ENCODE peak calls at places on chromosome X, in ten cellular contexts. One of them, this sample, is unnamed.
A peak's percentile ranks its signal among the peaks of the same experiment; 100 is the strongest.

GRCh38 chrX:10636337-10636736 is 16.0 kb upstream of the MID1 start:
- DNase-seq in HCT116: peak; percentile 59
- DNase-seq in breast epithelium: no peak
- DNase-seq in upper lobe of left lung: peak; percentile 33
- DNase-seq in HepG2: no peak
- DNase-seq in endothelial cell of umbilical vein: peak; percentile 73
- DNase-seq in spleen: no peak
- DNase-seq in SK-N-MC: no peak
- DNase-seq in GM12878: no peak
- DNase-seq in suprapubic skin: no peak
- DNase-seq in this sample: no peak

GRCh38 chrX:119784747-119785446 is 6.5 kb downstream of the RPL39 start:
- DNase-seq in upper lobe of left lung: peak; percentile 34
- DNase-seq in suprapubic skin: no peak
- DNase-seq in GM12878: no peak
- DNase-seq in HCT116: no peak
- DNase-seq in breast epithelium: no peak
- DNase-seq in endothelial cell of umbilical vein: peak; percentile 23
- DNase-seq in HepG2: no peak
- DNase-seq in SK-N-MC: no peak
- DNase-seq in spleen: peak; percentile 77
- DNase-seq in this sample: peak; percentile 72

GRCh38 chrX:137171626-137172025 is 137.8 kb upstream of the GPR101 start:
- DNase-seq in HCT116: no peak
- DNase-seq in spleen: no peak
- DNase-seq in HepG2: no peak
- DNase-seq in endothelial cell of umbilical vein: no peak
- DNase-seq in suprapubic skin: no peak
- DNase-seq in upper lobe of left lung: no peak
- DNase-seq in breast epithelium: no peak
- DNase-seq in SK-N-MC: no peak
- DNase-seq in GM12878: no peak
- DNase-seq in this sample: no peak

GRCh38 chrX:39895228-39896110 is 202.3 kb downstream of the BCOR start:
- DNase-seq in upper lobe of left lung: no peak
- DNase-seq in HepG2: no peak
- DNase-seq in SK-N-MC: no peak
- DNase-seq in endothelial cell of umbilical vein: no peak
- DNase-seq in breast epithelium: peak; percentile 55
- DNase-seq in GM12878: no peak
- DNase-seq in spleen: no peak
- DNase-seq in suprapubic skin: no peak
- DNase-seq in HCT116: no peak
- DNase-seq in this sample: no peak

GRCh38 chrX:32954125-32954524 is 257.2 kb downstream of the DMD start:
- DNase-seq in suprapubic skin: no peak
- DNase-seq in upper lobe of left lung: no peak
- DNase-seq in breast epithelium: no peak
- DNase-seq in HCT116: no peak
- DNase-seq in GM12878: no peak
- DNase-seq in HepG2: no peak
- DNase-seq in endothelial cell of umbilical vein: no peak
- DNase-seq in SK-N-MC: no peak
- DNase-seq in spleen: no peak
- DNase-seq in this sample: no peak

GRCh38 chrX:97238632-97239031 is 354.9 kb downstream of the RPA4 start:
- DNase-seq in HepG2: no peak
- DNase-seq in spleen: no peak
- DNase-seq in HCT116: peak; percentile 8
- DNase-seq in suprapubic skin: no peak
- DNase-seq in breast epithelium: no peak
- DNase-seq in endothelial cell of umbilical vein: peak; percentile 82
- DNase-seq in SK-N-MC: no peak
- DNase-seq in GM12878: no peak
- DNase-seq in upper lobe of left lung: no peak
- DNase-seq in this sample: no peak

GRCh38 chrX:39886282-39886681 is 211.5 kb downstream of the BCOR start:
- DNase-seq in HCT116: no peak
- DNase-seq in upper lobe of left lung: peak; percentile 63
- DNase-seq in HepG2: no peak
- DNase-seq in breast epithelium: no peak
- DNase-seq in GM12878: no peak
- DNase-seq in spleen: no peak
- DNase-seq in SK-N-MC: no peak
- DNase-seq in suprapubic skin: no peak
- DNase-seq in endothelial cell of umbilical vein: no peak
- DNase-seq in this sample: no peak

GRCh38 chrX:54415534-54416350 is 24.5 kb upstream of the TSR2 start:
- DNase-seq in GM12878: no peak
- DNase-seq in endothelial cell of umbilical vein: no peak
- DNase-seq in HCT116: no peak
- DNase-seq in suprapubic skin: no peak
- DNase-seq in spleen: no peak
- DNase-seq in upper lobe of left lung: no peak
- DNase-seq in breast epithelium: no peak
- DNase-seq in SK-N-MC: no peak
- DNase-seq in HepG2: no peak
- DNase-seq in this sample: no peak

GRCh38 chrX:118974908-118975671 is 672 bp downstream of the LONRF3 start:
- DNase-seq in breast epithelium: no peak
- DNase-seq in GM12878: no peak
- DNase-seq in HCT116: no peak
- DNase-seq in suprapubic skin: peak; percentile 70
- DNase-seq in SK-N-MC: no peak
- DNase-seq in upper lobe of left lung: peak; percentile 56
- DNase-seq in HepG2: peak; percentile 27
- DNase-seq in spleen: peak; percentile 88
- DNase-seq in endothelial cell of umbilical vein: peak; percentile 36
- DNase-seq in this sample: peak; percentile 47

GRCh38 chrX:153647461-153648357 is 706 bp downstream of the DUSP9 start:
- DNase-seq in spleen: peak; percentile 70
- DNase-seq in suprapubic skin: peak; percentile 58
- DNase-seq in breast epithelium: no peak
- DNase-seq in HCT116: no peak
- DNase-seq in GM12878: no peak
- DNase-seq in endothelial cell of umbilical vein: no peak
- DNase-seq in upper lobe of left lung: peak; percentile 15
- DNase-seq in SK-N-MC: no peak
- DNase-seq in HepG2: no peak
- DNase-seq in this sample: no peak
- TF ChIP-seq POLR2AphosphoS5 in spleen: no peak
- TF ChIP-seq POLR2AphosphoS5 in suprapubic skin: no peak
- TF ChIP-seq POLR2AphosphoS5 in breast epithelium: no peak
- TF ChIP-seq POLR2AphosphoS5 in HCT116: no peak
- TF ChIP-seq POLR2AphosphoS5 in GM12878: no peak
- TF ChIP-seq POLR2AphosphoS5 in endothelial cell of umbilical vein: no peak
- TF ChIP-seq POLR2AphosphoS5 in upper lobe of left lung: no peak
- TF ChIP-seq POLR2AphosphoS5 in SK-N-MC: no peak
- TF ChIP-seq POLR2AphosphoS5 in HepG2: peak; percentile 35
- TF ChIP-seq POLR2AphosphoS5 in this sample: no peak

DNA sequence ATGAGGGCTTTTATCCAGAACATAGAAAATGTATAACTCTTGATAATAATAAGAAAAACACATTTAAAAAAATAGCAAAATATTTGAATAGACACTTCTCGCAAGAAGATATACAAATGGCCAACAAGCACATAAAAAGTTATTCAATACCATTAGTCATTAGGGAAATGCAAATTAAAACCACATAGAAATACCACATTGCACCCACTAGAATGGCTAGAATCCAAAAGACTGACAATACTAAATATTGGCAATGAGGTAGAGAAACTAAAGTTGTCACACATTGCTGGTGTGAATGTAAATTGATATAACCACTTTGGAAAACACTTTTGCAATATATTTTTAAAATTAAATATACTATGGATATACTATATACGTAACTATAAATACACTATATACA is 754.3 kb upstream of the MAGEB2 start:
- DNase-seq in breast epithelium: no peak
- DNase-seq in GM12878: no peak
- DNase-seq in SK-N-MC: no peak
- DNase-seq in endothelial cell of umbilical vein: no peak
- DNase-seq in HCT116: no peak
- DNase-seq in suprapubic skin: no peak
- DNase-seq in upper lobe of left lung: no peak
- DNase-seq in spleen: no peak
- DNase-seq in HepG2: no peak
- DNase-seq in this sample: no peak
- TF ChIP-seq POLR2AphosphoS5 in breast epithelium: no peak
- TF ChIP-seq POLR2AphosphoS5 in GM12878: no peak
- TF ChIP-seq POLR2AphosphoS5 in SK-N-MC: no peak
- TF ChIP-seq POLR2AphosphoS5 in endothelial cell of umbilical vein: no peak
- TF ChIP-seq POLR2AphosphoS5 in HCT116: no peak
- TF ChIP-seq POLR2AphosphoS5 in suprapubic skin: no peak
- TF ChIP-seq POLR2AphosphoS5 in upper lobe of left lung: no peak
- TF ChIP-seq POLR2AphosphoS5 in spleen: no peak
- TF ChIP-seq POLR2AphosphoS5 in HepG2: no peak
- TF ChIP-seq POLR2AphosphoS5 in this sample: no peak

GRCh38 chrX:20229155-20229554 is 37.6 kb downstream of the RPS6KA3 start:
- DNase-seq in endothelial cell of umbilical vein: no peak
- DNase-seq in suprapubic skin: no peak
- DNase-seq in HepG2: no peak
- DNase-seq in upper lobe of left lung: no peak
- DNase-seq in GM12878: no peak
- DNase-seq in breast epithelium: no peak
- DNase-seq in SK-N-MC: no peak
- DNase-seq in HCT116: no peak
- DNase-seq in spleen: no peak
- DNase-seq in this sample: no peak
- TF ChIP-seq POLR2AphosphoS5 in endothelial cell of umbilical vein: no peak
- TF ChIP-seq POLR2AphosphoS5 in suprapubic skin: no peak
- TF ChIP-seq POLR2AphosphoS5 in HepG2: no peak
- TF ChIP-seq POLR2AphosphoS5 in upper lobe of left lung: no peak
- TF ChIP-seq POLR2AphosphoS5 in GM12878: no peak
- TF ChIP-seq POLR2AphosphoS5 in breast epithelium: no peak
- TF ChIP-seq POLR2AphosphoS5 in SK-N-MC: no peak
- TF ChIP-seq POLR2AphosphoS5 in HCT116: no peak
- TF ChIP-seq POLR2AphosphoS5 in spleen: no peak
- TF ChIP-seq POLR2AphosphoS5 in this sample: no peak

GRCh38 chrX:13489451-13489850 is 80.0 kb upstream of the EGFL6 start:
- DNase-seq in suprapubic skin: peak; percentile 84
- DNase-seq in HepG2: no peak
- DNase-seq in spleen: no peak
- DNase-seq in upper lobe of left lung: peak; percentile 44
- DNase-seq in endothelial cell of umbilical vein: peak; percentile 16
- DNase-seq in SK-N-MC: no peak
- DNase-seq in GM12878: no peak
- DNase-seq in HCT116: no peak
- DNase-seq in breast epithelium: no peak
- DNase-seq in this sample: no peak

GRCh38 chrX:13491061-13491460 is 78.3 kb upstream of the EGFL6 start:
- DNase-seq in upper lobe of left lung: no peak
- DNase-seq in HCT116: no peak
- DNase-seq in breast epithelium: no peak
- DNase-seq in suprapubic skin: no peak
- DNase-seq in GM12878: no peak
- DNase-seq in endothelial cell of umbilical vein: no peak
- DNase-seq in SK-N-MC: no peak
- DNase-seq in spleen: no peak
- DNase-seq in HepG2: no peak
- DNase-seq in this sample: peak; percentile 52

GRCh38 chrX:13488706-13489105 is 80.7 kb upstream of the EGFL6 start:
- DNase-seq in SK-N-MC: no peak
- DNase-seq in HepG2: no peak
- DNase-seq in HCT116: no peak
- DNase-seq in upper lobe of left lung: no peak
- DNase-seq in GM12878: no peak
- DNase-seq in endothelial cell of umbilical vein: no peak
- DNase-seq in spleen: no peak
- DNase-seq in suprapubic skin: no peak
- DNase-seq in breast epithelium: no peak
- DNase-seq in this sample: no peak

GRCh38 chrX:13485167-13485566 is 84.2 kb upstream of the EGFL6 start:
- DNase-seq in breast epithelium: no peak
- DNase-seq in spleen: no peak
- DNase-seq in GM12878: no peak
- DNase-seq in upper lobe of left lung: no peak
- DNase-seq in endothelial cell of umbilical vein: no peak
- DNase-seq in SK-N-MC: no peak
- DNase-seq in HepG2: no peak
- DNase-seq in HCT116: no peak
- DNase-seq in suprapubic skin: no peak
- DNase-seq in this sample: no peak

DNA sequence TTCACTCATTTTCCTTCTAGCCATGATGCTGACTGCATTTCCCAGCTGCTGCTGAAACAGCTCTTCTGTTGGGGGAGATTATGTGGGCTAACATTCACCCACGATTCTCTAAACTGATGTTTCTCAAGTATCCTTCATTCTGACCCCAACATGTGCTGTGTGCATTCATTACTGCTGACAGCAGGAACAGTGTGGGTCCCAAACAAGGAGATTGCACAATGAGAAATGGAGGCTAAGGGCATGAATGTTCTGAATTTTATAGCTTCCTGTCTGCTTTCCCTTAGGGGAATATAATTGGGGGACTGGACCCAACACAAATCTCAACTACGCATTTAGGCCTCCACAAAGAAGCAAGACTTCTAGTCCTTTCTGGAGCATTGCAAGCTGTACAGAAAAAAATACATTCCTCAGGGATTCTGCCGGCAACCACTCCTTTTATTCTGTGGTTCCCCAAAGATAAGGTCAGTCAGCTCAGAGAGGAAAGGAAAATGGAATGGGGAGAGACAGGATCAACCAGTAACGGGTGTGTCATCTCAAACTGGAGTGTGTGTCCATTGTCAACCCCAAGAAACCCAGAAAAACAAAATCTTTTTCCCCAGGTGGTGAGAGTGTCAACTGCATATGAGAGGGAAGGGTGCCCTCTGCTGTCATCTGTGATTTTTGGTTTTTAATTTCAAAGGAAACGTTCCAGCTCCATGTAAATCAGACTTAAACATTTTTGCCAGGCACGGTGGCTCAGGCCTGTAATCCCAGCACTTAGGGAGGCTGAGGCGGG is 81.5 kb upstream of the EGFL6 start:
- DNase-seq in spleen: no peak
- DNase-seq in endothelial cell of umbilical vein: peak; percentile 81
- DNase-seq in breast epithelium: peak; percentile 22
- DNase-seq in suprapubic skin: no peak
- DNase-seq in HCT116: peak; percentile 56
- DNase-seq in HepG2: peak; percentile 10
- DNase-seq in upper lobe of left lung: peak; percentile 31
- DNase-seq in SK-N-MC: peak; percentile 26
- DNase-seq in GM12878: peak; percentile 72
- DNase-seq in this sample: no peak
- TF ChIP-seq POLR2AphosphoS5 in spleen: peak; percentile 4
- TF ChIP-seq POLR2AphosphoS5 in endothelial cell of umbilical vein: no peak
- TF ChIP-seq POLR2AphosphoS5 in breast epithelium: no peak
- TF ChIP-seq POLR2AphosphoS5 in suprapubic skin: no peak
- TF ChIP-seq POLR2AphosphoS5 in HCT116: no peak
- TF ChIP-seq POLR2AphosphoS5 in HepG2: no peak
- TF ChIP-seq POLR2AphosphoS5 in upper lobe of left lung: no peak
- TF ChIP-seq POLR2AphosphoS5 in SK-N-MC: no peak
- TF ChIP-seq POLR2AphosphoS5 in GM12878: no peak
- TF ChIP-seq POLR2AphosphoS5 in this sample: no peak

DNA sequence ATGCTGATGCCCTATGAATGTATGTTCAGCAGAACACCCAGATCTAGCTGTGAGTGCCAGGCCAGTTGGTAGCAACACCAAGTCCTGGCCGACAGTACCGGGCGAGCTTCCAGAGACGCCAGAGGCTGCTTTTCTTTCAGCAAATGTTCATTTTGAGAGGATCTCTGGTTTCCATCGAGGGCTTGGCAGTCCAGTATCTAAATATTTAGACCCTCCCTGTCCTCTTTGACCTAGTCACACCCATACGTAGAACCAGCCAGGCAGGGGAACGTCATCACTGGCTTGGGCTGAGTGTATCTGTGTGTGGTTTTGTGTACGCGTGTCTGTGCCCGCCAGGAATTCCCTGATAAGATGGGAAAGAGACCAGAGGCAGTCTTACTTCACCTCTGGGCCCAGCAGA is 14.8 kb upstream of the ELF4 start:
- DNase-seq in breast epithelium: peak; percentile 29
- DNase-seq in GM12878: no peak
- DNase-seq in spleen: no peak
- DNase-seq in endothelial cell of umbilical vein: peak; percentile 31
- DNase-seq in upper lobe of left lung: no peak
- DNase-seq in SK-N-MC: no peak
- DNase-seq in suprapubic skin: peak; percentile 81
- DNase-seq in HCT116: no peak
- DNase-seq in HepG2: no peak
- DNase-seq in this sample: no peak
- TF ChIP-seq POLR2AphosphoS5 in breast epithelium: no peak
- TF ChIP-seq POLR2AphosphoS5 in GM12878: no peak
- TF ChIP-seq POLR2AphosphoS5 in spleen: no peak
- TF ChIP-seq POLR2AphosphoS5 in endothelial cell of umbilical vein: no peak
- TF ChIP-seq POLR2AphosphoS5 in upper lobe of left lung: no peak
- TF ChIP-seq POLR2AphosphoS5 in SK-N-MC: no peak
- TF ChIP-seq POLR2AphosphoS5 in suprapubic skin: no peak
- TF ChIP-seq POLR2AphosphoS5 in HCT116: no peak
- TF ChIP-seq POLR2AphosphoS5 in HepG2: no peak
- TF ChIP-seq POLR2AphosphoS5 in this sample: no peak

This sample was measured in HL-60.